ENCODE peak calls at places on chromosomes 12 and 14, in ten cellular contexts. One of them, this sample, is unnamed. For H3K27me3, the result is how much of the 10 kb centered on the place peaks cover.

GRCh38 chr12:65319680-65320193 is 41.3 kb downstream of the MSRB3 start:
- DNase-seq in CD8-positive, alpha-beta T cell: no peak
- DNase-seq in mammary epithelial cell: no peak
- DNase-seq in stomach: no peak
- DNase-seq in tibial artery: no peak
- DNase-seq in body of pancreas: peak
- DNase-seq in GM23338: no peak
- DNase-seq in IMR-90: peak
- DNase-seq in AG04450: no peak
- DNase-seq in heart left ventricle: no peak
- DNase-seq in this sample: peak

GRCh38 chr12:75699728-75700496 is 188.5 kb upstream of the KRR1 start:
- DNase-seq in CD8-positive, alpha-beta T cell: no peak
- DNase-seq in mammary epithelial cell: no peak
- DNase-seq in stomach: no peak
- DNase-seq in tibial artery: no peak
- DNase-seq in body of pancreas: peak
- DNase-seq in GM23338: peak
- DNase-seq in IMR-90: peak
- DNase-seq in AG04450: no peak
- DNase-seq in heart left ventricle: no peak
- DNase-seq in this sample: no peak

GRCh38 chr12:109762673-109763191 is 49.1 kb downstream of the FAM222A start:
- DNase-seq in CD8-positive, alpha-beta T cell: no peak
- DNase-seq in mammary epithelial cell: no peak
- DNase-seq in stomach: peak
- DNase-seq in tibial artery: peak
- DNase-seq in body of pancreas: peak
- DNase-seq in GM23338: no peak
- DNase-seq in IMR-90: no peak
- DNase-seq in AG04450: no peak
- DNase-seq in heart left ventricle: no peak
- DNase-seq in this sample: no peak

GRCh38 chr12:110896559-110896958 is 23.8 kb downstream of the MYL2 start:
- DNase-seq in CD8-positive, alpha-beta T cell: no peak
- DNase-seq in mammary epithelial cell: peak
- DNase-seq in stomach: no peak
- DNase-seq in tibial artery: no peak
- DNase-seq in body of pancreas: no peak
- DNase-seq in GM23338: no peak
- DNase-seq in IMR-90: no peak
- DNase-seq in AG04450: no peak
- DNase-seq in heart left ventricle: no peak
- DNase-seq in this sample: peak

GRCh38 chr14:79056879-79057278 is 886.7 kb downstream of the NRXN3 start:
- DNase-seq in CD8-positive, alpha-beta T cell: no peak
- DNase-seq in mammary epithelial cell: peak
- DNase-seq in stomach: no peak
- DNase-seq in tibial artery: no peak
- DNase-seq in body of pancreas: no peak
- DNase-seq in GM23338: no peak
- DNase-seq in IMR-90: peak
- DNase-seq in AG04450: peak
- DNase-seq in heart left ventricle: no peak
- DNase-seq in this sample: no peak

GRCh38 chr12:119071638-119072231 is 90.4 kb downstream of the SRRM4 start:
- DNase-seq in CD8-positive, alpha-beta T cell: no peak
- DNase-seq in mammary epithelial cell: no peak
- DNase-seq in stomach: no peak
- DNase-seq in tibial artery: no peak
- DNase-seq in body of pancreas: no peak
- DNase-seq in GM23338: no peak
- DNase-seq in IMR-90: no peak
- DNase-seq in AG04450: no peak
- DNase-seq in heart left ventricle: no peak
- DNase-seq in this sample: no peak

GRCh38 chr12:23952071-23952470 is 2.6 kb upstream of the SOX5 start:
- DNase-seq in CD8-positive, alpha-beta T cell: no peak
- DNase-seq in mammary epithelial cell: no peak
- DNase-seq in stomach: no peak
- DNase-seq in tibial artery: no peak
- DNase-seq in body of pancreas: no peak
- DNase-seq in GM23338: no peak
- DNase-seq in IMR-90: no peak
- DNase-seq in AG04450: no peak
- DNase-seq in heart left ventricle: no peak
- DNase-seq in this sample: no peak

GRCh38 chr12:70646850-70647249 is 9.6 kb upstream of the PTPRB start:
- DNase-seq in CD8-positive, alpha-beta T cell: no peak
- DNase-seq in mammary epithelial cell: peak
- DNase-seq in stomach: no peak
- DNase-seq in tibial artery: no peak
- DNase-seq in body of pancreas: no peak
- DNase-seq in GM23338: no peak
- DNase-seq in IMR-90: peak
- DNase-seq in AG04450: no peak
- DNase-seq in heart left ventricle: no peak
- DNase-seq in this sample: peak

GRCh38 chr12:54044425-54045093 is 9.1 kb upstream of the HOXC4 start:
- DNase-seq in CD8-positive, alpha-beta T cell: no peak
- DNase-seq in mammary epithelial cell: no peak
- DNase-seq in stomach: no peak
- DNase-seq in tibial artery: no peak
- DNase-seq in body of pancreas: no peak
- DNase-seq in GM23338: no peak
- DNase-seq in IMR-90: no peak
- DNase-seq in AG04450: no peak
- DNase-seq in heart left ventricle: no peak
- DNase-seq in this sample: no peak

GRCh38 chr12:123830675-123831074 is 68.6 kb downstream of the DNAH10 start:
- DNase-seq in CD8-positive, alpha-beta T cell: no peak
- DNase-seq in mammary epithelial cell: no peak
- DNase-seq in stomach: no peak
- DNase-seq in tibial artery: no peak
- DNase-seq in body of pancreas: no peak
- DNase-seq in GM23338: no peak
- DNase-seq in IMR-90: no peak
- DNase-seq in AG04450: no peak
- DNase-seq in heart left ventricle: no peak
- DNase-seq in this sample: no peak

GRCh38 chr14:60226296-60226695 is 22.7 kb upstream of the PPM1A start:
- DNase-seq in CD8-positive, alpha-beta T cell: no peak
- DNase-seq in mammary epithelial cell: no peak
- DNase-seq in stomach: no peak
- DNase-seq in tibial artery: no peak
- DNase-seq in body of pancreas: no peak
- DNase-seq in GM23338: no peak
- DNase-seq in IMR-90: no peak
- DNase-seq in AG04450: no peak
- DNase-seq in heart left ventricle: no peak
- DNase-seq in this sample: no peak

GRCh38 chr12:42552822-42553221 is 36.7 kb downstream of the PRICKLE1 start:
- DNase-seq in CD8-positive, alpha-beta T cell: no peak
- DNase-seq in mammary epithelial cell: no peak
- DNase-seq in stomach: no peak
- DNase-seq in tibial artery: no peak
- DNase-seq in body of pancreas: no peak
- DNase-seq in GM23338: peak
- DNase-seq in IMR-90: no peak
- DNase-seq in AG04450: no peak
- DNase-seq in heart left ventricle: no peak
- DNase-seq in this sample: no peak

GRCh38 chr12:104055686-104056388 is 5.8 kb upstream of the GLT8D2 start:
- DNase-seq in CD8-positive, alpha-beta T cell: no peak
- DNase-seq in mammary epithelial cell: no peak
- DNase-seq in stomach: peak
- DNase-seq in tibial artery: no peak
- DNase-seq in body of pancreas: peak
- DNase-seq in GM23338: no peak
- DNase-seq in IMR-90: peak
- DNase-seq in AG04450: no peak
- DNase-seq in heart left ventricle: peak
- DNase-seq in this sample: no peak

GRCh38 chr14:28097585-28097984 is 669.0 kb upstream of the FOXG1 start:
- DNase-seq in CD8-positive, alpha-beta T cell: no peak
- DNase-seq in mammary epithelial cell: no peak
- DNase-seq in stomach: no peak
- DNase-seq in tibial artery: no peak
- DNase-seq in body of pancreas: no peak
- DNase-seq in GM23338: no peak
- DNase-seq in IMR-90: no peak
- DNase-seq in AG04450: no peak
- DNase-seq in heart left ventricle: no peak
- DNase-seq in this sample: no peak

GRCh38 chr14:32933623-32933942 is 5.1 kb upstream of the NPAS3 start:
- DNase-seq in CD8-positive, alpha-beta T cell: no peak
- DNase-seq in mammary epithelial cell: no peak
- DNase-seq in stomach: no peak
- DNase-seq in tibial artery: no peak
- DNase-seq in body of pancreas: no peak
- DNase-seq in GM23338: peak
- DNase-seq in IMR-90: no peak
- DNase-seq in AG04450: no peak
- DNase-seq in heart left ventricle: no peak
- DNase-seq in this sample: no peak
- TF ChIP-seq CTCF in CD8-positive, alpha-beta T cell: no peak
- TF ChIP-seq CTCF in mammary epithelial cell: peak
- TF ChIP-seq CTCF in stomach: no peak
- TF ChIP-seq CTCF in tibial artery: peak
- TF ChIP-seq CTCF in body of pancreas: peak
- TF ChIP-seq CTCF in GM23338: no peak
- TF ChIP-seq CTCF in IMR-90: peak
- TF ChIP-seq CTCF in AG04450: peak
- TF ChIP-seq CTCF in heart left ventricle: no peak
- TF ChIP-seq CTCF in this sample: peak

GRCh38 chr14:49654511-49654910 is 19.5 kb upstream of the DNAAF2 start:
- DNase-seq in CD8-positive, alpha-beta T cell: no peak
- DNase-seq in mammary epithelial cell: no peak
- DNase-seq in stomach: no peak
- DNase-seq in tibial artery: no peak
- DNase-seq in body of pancreas: no peak
- DNase-seq in GM23338: no peak
- DNase-seq in IMR-90: no peak
- DNase-seq in AG04450: no peak
- DNase-seq in heart left ventricle: no peak
- DNase-seq in this sample: no peak

DNA sequence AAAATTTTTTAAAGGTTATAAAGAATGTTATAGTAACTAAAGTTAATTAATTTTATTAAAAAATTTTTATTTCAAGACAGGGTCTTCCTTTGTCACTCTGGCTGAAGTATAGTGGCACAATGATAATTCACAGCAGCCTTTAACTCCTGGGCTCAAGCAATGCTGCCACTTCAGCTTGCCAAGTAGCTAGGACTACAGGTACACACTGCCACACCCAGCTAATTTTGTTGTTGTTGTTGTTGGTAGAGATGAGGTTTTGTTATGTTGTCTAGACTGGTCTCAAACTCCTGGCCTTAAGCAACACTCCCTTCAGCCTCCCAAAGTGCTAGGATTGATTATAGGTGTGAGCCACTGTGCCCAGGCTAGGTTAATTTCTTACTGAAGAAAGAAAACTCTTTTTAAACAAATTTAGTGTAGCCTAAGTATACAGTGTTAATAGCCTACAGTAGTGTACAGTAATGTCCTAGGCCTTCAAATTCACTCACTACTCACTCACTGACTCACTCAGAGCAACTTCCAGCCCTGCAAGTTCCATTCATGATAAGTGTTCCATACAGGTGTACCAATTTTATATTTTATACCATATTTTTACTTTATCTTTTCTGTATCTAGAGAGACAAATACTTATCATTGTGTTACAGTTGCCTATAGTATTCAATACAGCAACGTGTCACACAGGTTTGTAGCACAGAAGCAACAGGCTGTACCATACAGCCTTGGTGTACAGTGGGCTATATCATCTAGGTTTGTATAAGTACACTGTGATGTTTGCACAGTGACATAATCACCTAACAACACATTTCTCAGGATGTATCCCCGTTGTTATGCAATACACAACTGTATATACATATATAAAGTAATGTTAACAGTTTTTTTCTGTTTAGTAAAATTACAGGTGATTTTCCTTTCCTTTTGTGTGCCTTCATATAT is 24.7 kb upstream of the DNAAF2 start:
- DNase-seq in CD8-positive, alpha-beta T cell: no peak
- DNase-seq in mammary epithelial cell: peak
- DNase-seq in stomach: no peak
- DNase-seq in tibial artery: no peak
- DNase-seq in body of pancreas: no peak
- DNase-seq in GM23338: no peak
- DNase-seq in IMR-90: no peak
- DNase-seq in AG04450: no peak
- DNase-seq in heart left ventricle: no peak
- DNase-seq in this sample: peak
- H3K27me3 ChIP-seq in CD8-positive, alpha-beta T cell: under half
- H3K27me3 ChIP-seq in mammary epithelial cell: under half
- H3K27me3 ChIP-seq in stomach: under half
- H3K27me3 ChIP-seq in tibial artery: under half
- H3K27me3 ChIP-seq in body of pancreas: under half
- H3K27me3 ChIP-seq in GM23338: under half
- H3K27me3 ChIP-seq in IMR-90: under half
- H3K27me3 ChIP-seq in AG04450: under half
- H3K27me3 ChIP-seq in heart left ventricle: under half
- H3K27me3 ChIP-seq in this sample: under half

DNA sequence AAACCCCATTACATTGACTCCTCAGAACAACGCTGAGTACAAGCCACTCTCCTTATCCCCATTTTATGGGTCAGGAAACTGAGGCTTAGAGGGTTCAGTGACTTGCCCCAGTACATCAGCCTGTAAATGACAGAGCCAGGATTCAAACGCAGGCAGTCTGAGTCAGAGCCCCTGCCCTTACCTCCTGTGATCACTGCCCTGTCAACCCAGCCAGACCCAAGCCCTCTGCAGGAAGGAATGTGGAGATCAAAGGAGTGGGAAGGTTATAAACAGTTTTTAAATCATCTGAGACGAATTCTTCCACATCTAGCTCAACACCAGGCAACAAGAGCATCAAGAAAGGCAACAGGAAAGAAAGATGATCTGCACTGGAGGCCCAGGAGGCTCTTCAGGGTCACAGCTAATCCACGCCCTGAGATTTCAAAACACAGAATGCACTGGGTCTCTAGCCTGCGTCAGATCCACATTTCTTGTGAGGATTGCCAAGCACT is 38.5 kb downstream of the SPTB start:
- DNase-seq in CD8-positive, alpha-beta T cell: no peak
- DNase-seq in mammary epithelial cell: peak
- DNase-seq in stomach: no peak
- DNase-seq in tibial artery: no peak
- DNase-seq in body of pancreas: no peak
- DNase-seq in GM23338: peak
- DNase-seq in IMR-90: peak
- DNase-seq in AG04450: peak
- DNase-seq in heart left ventricle: no peak
- DNase-seq in this sample: peak
- TF ChIP-seq CTCF in CD8-positive, alpha-beta T cell: no peak
- TF ChIP-seq CTCF in mammary epithelial cell: peak
- TF ChIP-seq CTCF in stomach: no peak
- TF ChIP-seq CTCF in tibial artery: peak
- TF ChIP-seq CTCF in body of pancreas: no peak
- TF ChIP-seq CTCF in GM23338: peak
- TF ChIP-seq CTCF in IMR-90: peak
- TF ChIP-seq CTCF in AG04450: peak
- TF ChIP-seq CTCF in heart left ventricle: no peak
- TF ChIP-seq CTCF in this sample: peak

GRCh38 chr12:50052964-50053363 is 4.4 kb upstream of the ASIC1 start:
- DNase-seq in CD8-positive, alpha-beta T cell: no peak
- DNase-seq in mammary epithelial cell: no peak
- DNase-seq in stomach: no peak
- DNase-seq in tibial artery: no peak
- DNase-seq in body of pancreas: no peak
- DNase-seq in GM23338: no peak
- DNase-seq in IMR-90: no peak
- DNase-seq in AG04450: no peak
- DNase-seq in heart left ventricle: no peak
- DNase-seq in this sample: no peak
- H3K27me3 ChIP-seq in CD8-positive, alpha-beta T cell: under half
- H3K27me3 ChIP-seq in mammary epithelial cell: under half
- H3K27me3 ChIP-seq in stomach: under half
- H3K27me3 ChIP-seq in tibial artery: under half
- H3K27me3 ChIP-seq in body of pancreas: under half
- H3K27me3 ChIP-seq in GM23338: half or more
- H3K27me3 ChIP-seq in IMR-90: half or more
- H3K27me3 ChIP-seq in AG04450: under half
- H3K27me3 ChIP-seq in heart left ventricle: under half
- H3K27me3 ChIP-seq in this sample: under half

This sample was measured in bronchial epithelial cell.